ENCODE peak calls at places on chromosomes 12 and 14, in eight cellular contexts. S is transverse colon, W is NB4, L is IMR-90, B is right lobe of liver, Z is tibial nerve, E is esophagus squamous epithelium, R is stomach. O is an unnamed sample.

GRCh38 chr12:112932485-112933151 is 5.7 kb upstream of the OAS3 start:
- DNase-seq in E (no peak), Z (no peak), B (no peak), S (no peak), W (no peak), L (no peak), R (no peak), O (no peak)

GRCh38 chr14:40623641-40624040 is 983.0 kb upstream of the LRFN5 start:
- DNase-seq in W (no peak), L (no peak), B (no peak), Z (no peak), E (no peak), R (no peak), S (no peak), O (no peak)

GRCh38 chr12:108371801-108372344 is 32.8 kb upstream of the CMKLR1 start:
- DNase-seq in W (peak; percentile 59), R (no peak), Z (no peak), E (no peak), S (no peak), B (no peak), L (peak; percentile 47), O (no peak)

GRCh38 chr12:110965574-110965973 is 45.2 kb upstream of the MYL2 start:
- DNase-seq in L (no peak), B (no peak), R (no peak), S (no peak), E (no peak), W (peak; percentile 12), Z (no peak), O (no peak)

GRCh38 chr14:51653096-51653814 is 1.5 kb downstream of the FRMD6 start:
- DNase-seq in Z (peak; percentile 41), R (no peak), S (no peak), L (peak; percentile 60), B (no peak), W (peak; percentile 2), E (no peak), O (no peak)

GRCh38 chr12:49296836-49297694 is 2.1 kb downstream of the PRPH start:
- DNase-seq in B (no peak), W (peak; percentile 81), L (no peak), Z (no peak), R (peak; percentile 43), S (peak; percentile 63), E (no peak), O (no peak)

GRCh38 chr12:57522887-57523705 is 472 bp downstream of the MBD6 start:
- DNase-seq in L (peak; percentile 49), W (peak; percentile 92), Z (peak; percentile 43), R (peak; percentile 48), S (peak; percentile 54), E (no peak), B (peak; percentile 73), O (peak; percentile 77)

GRCh38 chr14:28765169-28765906 is 1.2 kb upstream of the FOXG1 start:
- DNase-seq in S (no peak), W (no peak), B (no peak), E (no peak), L (no peak), R (no peak), Z (no peak), O (no peak)

GRCh38 chr12:98618952-98619351 is 25.5 kb downstream of the SLC25A3 start:
- DNase-seq in S (no peak), E (no peak), R (no peak), B (no peak), Z (no peak), L (peak; percentile 25), W (peak; percentile 92), O (no peak)

GRCh38 chr12:126617312-126617711 is 1552.1 kb downstream of the AACS start:
- DNase-seq in R (no peak), E (no peak), S (no peak), L (no peak), Z (no peak), B (no peak), W (peak; percentile 42), O (no peak)

GRCh38 chr12:12744556-12745305 is 27.6 kb downstream of the CDKN1B start:
- DNase-seq in S (peak; percentile 29), R (no peak), E (no peak), Z (no peak), B (no peak), L (no peak), W (no peak), O (no peak)

GRCh38 chr14:33704486-33704885 is 246.4 kb downstream of the EGLN3 start:
- DNase-seq in L (no peak), S (no peak), W (no peak), R (no peak), E (no peak), Z (no peak), B (no peak), O (no peak)

GRCh38 chr12:99529966-99530365 is 117.6 kb upstream of the GARIN6 start:
- DNase-seq in S (no peak), W (no peak), Z (no peak), B (no peak), R (no peak), L (peak; percentile 3), E (no peak), O (no peak)

GRCh38 chr12:118541945-118542344 is 165.6 kb downstream of the SUDS3 start:
- DNase-seq in E (no peak), L (no peak), B (no peak), Z (no peak), R (no peak), W (no peak), S (no peak), O (no peak)

GRCh38 chr14:102924632-102925588 is 2.4 kb downstream of the AMN start:
- DNase-seq in R (no peak), S (no peak), E (no peak), W (no peak), B (no peak), Z (no peak), L (no peak), O (peak; percentile 20)

GRCh38 chr14:77859934-77860570 is 60.1 kb downstream of the ADCK1 start:
- DNase-seq in S (no peak), Z (peak; percentile 33), R (peak; percentile 40), L (no peak), W (no peak), B (no peak), E (no peak), O (no peak)

GRCh38 chr12:4270016-4270669 is 3.4 kb upstream of the CCND2 start:
- DNase-seq in L (no peak), B (no peak), R (no peak), Z (no peak), E (no peak), W (no peak), S (peak; percentile 66), O (no peak)

GRCh38 chr12:52011602-52012214 is 5.0 kb downstream of the TAMALIN start:
- DNase-seq in W (peak; percentile 58), B (no peak), E (no peak), S (no peak), Z (no peak), R (no peak), L (no peak), O (no peak)

GRCh38 chr12:105204916-105205315 is 31.1 kb downstream of the APPL2 start:
- DNase-seq in W (no peak), Z (no peak), E (no peak), S (no peak), R (no peak), L (peak; percentile 84), B (no peak), O (no peak)

GRCh38 chr14:56703947-56704346 is 106.3 kb downstream of the OTX2 start:
- DNase-seq in W (no peak), B (no peak), E (no peak), Z (no peak), S (no peak), R (no peak), L (no peak), O (no peak)

GRCh38 chr12:80031229-80031628 is 68.1 kb upstream of the OTOGL start:
- DNase-seq in L (no peak), R (no peak), S (no peak), E (no peak), Z (no peak), W (no peak), B (no peak), O (no peak)

GRCh38 chr12:22981711-22982110 is 356.7 kb downstream of the ETNK1 start:
- DNase-seq in E (no peak), S (no peak), W (no peak), Z (no peak), R (no peak), L (peak; percentile 38), B (no peak), O (no peak)

GRCh38 chr12:66403746-66404145 is 101.5 kb downstream of the HELB start:
- DNase-seq in S (no peak), R (no peak), W (no peak), L (no peak), Z (no peak), E (no peak), B (no peak), O (no peak)

GRCh38 chr12:103011974-103012763 is 54.7 kb downstream of the ASCL1 start:
- DNase-seq in S (no peak), L (no peak), E (no peak), W (no peak), R (no peak), B (no peak), Z (no peak), O (no peak)

GRCh38 chr12:119182701-119183493 is 4.2 kb downstream of the HSPB8 start:
- DNase-seq in R (no peak), Z (no peak), W (no peak), L (peak; percentile 35), S (no peak), E (no peak), B (no peak), O (no peak)

GRCh38 chr12:6377667-6377994 is 2.3 kb upstream of the SCNN1A start:
- DNase-seq in W (no peak), L (no peak), R (peak; percentile 88), Z (no peak), S (peak; percentile 74), E (no peak), B (peak; percentile 77), O (no peak)
- TF ChIP-seq POLR2A in W (no peak), L (no peak), R (peak; percentile 77), Z (no peak), S (peak; percentile 34), E (no peak), B (peak; percentile 47), O (no peak)

GRCh38 chr14:79279645-79280399 is 931.5 kb downstream of the DIO2 start:
- DNase-seq in S (peak; percentile 9), B (no peak), Z (no peak), L (peak; percentile 10), E (no peak), W (no peak), R (peak; percentile 25), O (peak; percentile 14)
- TF ChIP-seq CTCF in S (no peak), B (no peak), Z (no peak), L (no peak), E (no peak), W (no peak), R (no peak), O (no peak)

GRCh38 chr14:20682127-20682434 is 2.3 kb upstream of the RNASE4 start:
- DNase-seq in E (no peak), Z (no peak), W (no peak), L (no peak), R (peak; percentile 53), B (no peak), S (no peak), O (no peak)
- TF ChIP-seq POLR2A in E (no peak), Z (no peak), W (no peak), L (no peak), R (no peak), B (no peak), S (no peak), O (no peak)

GRCh38 chr14:96682401-96682800 is 114.8 kb upstream of the VRK1 start:
- DNase-seq in R (no peak), S (no peak), E (no peak), B (no peak), Z (no peak), W (no peak), L (no peak), O (no peak)
- TF ChIP-seq CTCF in R (no peak), S (no peak), E (no peak), B (no peak), Z (no peak), W (no peak), L (no peak), O (no peak)